ENCODE peak calls at places on chromosomes 11 and 22, in eight cellular contexts. Z is HuH-7.5; O is H9; R is pons; S is activated CD4-positive, CD25-positive, alpha-beta regulatory T cell; W is IMR-90; C is epithelial cell of esophagus; M is T-cell. T is an unnamed sample.

GRCh38 chr22:36946436-36947158 is 33.2 kb downstream of the CSF2RB start:
- DNase-seq in Z (no peak), O (no peak), R (no peak), S (no peak), W (no peak), C (no peak), M (no peak), T (no peak)

GRCh38 chr11:88475991-88476418 is 138.5 kb upstream of the CTSC start:
- DNase-seq in Z (no peak), O (no peak), R (no peak), S (no peak), W (peak), C (peak), M (no peak), T (peak)

GRCh38 chr11:34311126-34311525 is 46.7 kb downstream of the ABTB2 start:
- DNase-seq in Z (no peak), O (no peak), R (no peak), S (no peak), W (no peak), C (no peak), M (no peak), T (no peak)

GRCh38 chr11:112469376-112469775 is 208.7 kb upstream of the PLET1 start:
- DNase-seq in Z (no peak), O (no peak), R (no peak), S (no peak), W (no peak), C (no peak), M (no peak), T (no peak)

GRCh38 chr22:27201741-27202140 is 544.4 kb downstream of the MIAT start:
- DNase-seq in Z (no peak), O (no peak), R (no peak), S (no peak), W (no peak), C (no peak), M (no peak), T (no peak)

GRCh38 chr11:79098096-79098495 is 342.7 kb downstream of the TENM4 start:
- DNase-seq in Z (no peak), O (no peak), R (no peak), S (no peak), W (no peak), C (no peak), M (no peak), T (no peak)

GRCh38 chr11:35030716-35031213 is 108.2 kb upstream of the CD44 start:
- DNase-seq in Z (no peak), O (no peak), R (peak), S (no peak), W (peak), C (peak), M (no peak), T (peak)

GRCh38 chr11:115208808-115209259 is 295.4 kb downstream of the CADM1 start:
- DNase-seq in Z (no peak), O (no peak), R (no peak), S (no peak), W (no peak), C (peak), M (no peak), T (no peak)

GRCh38 chr11:127027000-127027399 is 26.4 kb upstream of the KIRREL3 start:
- DNase-seq in Z (no peak), O (no peak), R (peak), S (no peak), W (no peak), C (no peak), M (no peak), T (no peak)

GRCh38 chr11:108618529-108618928 is 25.0 kb upstream of the EXPH5 start:
- DNase-seq in Z (no peak), O (no peak), R (no peak), S (no peak), W (no peak), C (peak), M (no peak), T (peak)

GRCh38 chr11:11969380-11970215 is 38.8 kb downstream of the DKK3 start:
- DNase-seq in Z (no peak), O (peak), R (peak), S (no peak), W (no peak), C (no peak), M (no peak), T (no peak)

GRCh38 chr11:44409558-44410236 is 99.8 kb upstream of the ALX4 start:
- DNase-seq in Z (no peak), O (no peak), R (peak), S (no peak), W (no peak), C (no peak), M (no peak), T (no peak)

GRCh38 chr22:20430101-20430640 is 7.5 kb downstream of the SCARF2 start:
- DNase-seq in Z (no peak), O (peak), R (no peak), S (no peak), W (no peak), C (no peak), M (no peak), T (no peak)

GRCh38 chr11:125275905-125276634 is 111.5 kb downstream of the PKNOX2 start:
- DNase-seq in Z (no peak), O (no peak), R (no peak), S (no peak), W (peak), C (no peak), M (no peak), T (no peak)

GRCh38 chr11:28838741-28839140 is 730.6 kb downstream of the METTL15 start:
- DNase-seq in Z (no peak), O (no peak), R (no peak), S (no peak), W (peak), C (no peak), M (no peak), T (no peak)

GRCh38 chr11:41206388-41206787 is 253.1 kb downstream of the LRRC4C start:
- DNase-seq in Z (no peak), O (no peak), R (no peak), S (no peak), W (no peak), C (no peak), M (no peak), T (no peak)

T was measured in foreskin keratinocyte.